ENCODE peak calls at places on chromosomes 2 and 18, in six cellular contexts. I is left ventricle myocardium inferior, J is HFFc6, G is fibroblast of lung, T is cardiac muscle cell, A is lung. Y is an unnamed sample.
A peak's percentile ranks its signal among the peaks of the same experiment; 100 is the strongest.

GRCh38 chr18:28781616-28782362 is 604.9 kb upstream of the CDH2 start:
- DNase-seq in T (no peak), I (no peak), J (no peak), G (no peak), A (no peak), Y (no peak)

GRCh38 chr18:73254564-73254963 is 386.8 kb upstream of the NETO1 start:
- DNase-seq in I (no peak), G (no peak), J (no peak), T (no peak), A (no peak), Y (no peak)

GRCh38 chr18:50594012-50594411 is 34.1 kb downstream of the MAPK4 start:
- DNase-seq in T (no peak), I (no peak), J (no peak), G (no peak), A (no peak), Y (no peak)

GRCh38 chr2:100856732-100857131 is 36.8 kb downstream of the NPAS2 start:
- DNase-seq in T (no peak), I (no peak), G (no peak), J (no peak), A (no peak), Y (no peak)

GRCh38 chr2:101737478-101738240 is 40.2 kb downstream of the MAP4K4 start:
- DNase-seq in G (peak; percentile 47), A (no peak), I (no peak), T (no peak), J (no peak), Y (no peak)

GRCh38 chr2:119028327-119029174 is 86.6 kb downstream of the MARCO start:
- DNase-seq in A (peak; percentile 46), T (peak; percentile 37), J (peak; percentile 32), G (peak; percentile 15), I (no peak), Y (peak; percentile 22)

GRCh38 chr2:9744256-9745004 is 98.8 kb upstream of the TAF1B start:
- DNase-seq in A (no peak), G (no peak), J (no peak), T (no peak), I (no peak), Y (no peak)

GRCh38 chr18:6406910-6407470 is 7.7 kb downstream of the L3MBTL4 start:
- DNase-seq in I (no peak), J (no peak), A (no peak), T (no peak), G (no peak), Y (no peak)

GRCh38 chr2:26300234-26300641 is 45.7 kb upstream of the SELENOI start:
- DNase-seq in J (no peak), G (peak; percentile 52), T (no peak), A (no peak), I (no peak), Y (peak; percentile 16)

GRCh38 chr2:134087371-134087921 is 166.4 kb upstream of the MGAT5 start:
- DNase-seq in T (no peak), G (peak; percentile 59), I (no peak), A (no peak), J (no peak), Y (no peak)

GRCh38 chr2:10326707-10327594 is 24.2 kb downstream of the HPCAL1 start:
- DNase-seq in I (peak; percentile 61), G (no peak), A (no peak), T (no peak), J (no peak), Y (no peak)

GRCh38 chr2:76512421-76512820 is 801.7 kb upstream of the GCFC2 start:
- DNase-seq in T (no peak), A (no peak), G (no peak), J (no peak), I (no peak), Y (no peak)

GRCh38 chr2:200212862-200213425 is 93.5 kb upstream of the SPATS2L start:
- DNase-seq in G (no peak), I (no peak), A (no peak), J (no peak), T (no peak), Y (no peak)

GRCh38 chr2:174008720-174009119 is 43.5 kb upstream of the SP3 start:
- DNase-seq in G (no peak), I (no peak), J (no peak), T (no peak), A (no peak), Y (no peak)

GRCh38 chr2:45992021-45992745 is 305.0 kb upstream of the EPAS1 start:
- DNase-seq in A (peak; percentile 82), T (no peak), J (peak; percentile 65), G (peak; percentile 89), I (no peak), Y (peak; percentile 69)

GRCh38 chr2:121324601-121325000 is 39.6 kb upstream of the TFCP2L1 start:
- DNase-seq in A (no peak), J (no peak), I (no peak), T (no peak), G (no peak), Y (no peak)

GRCh38 chr2:8376603-8377423 is 305.0 kb upstream of the ID2 start:
- DNase-seq in J (no peak), A (no peak), G (peak; percentile 16), I (no peak), T (no peak), Y (no peak)

GRCh38 chr18:24982831-24983230 is 369.1 kb downstream of the ZNF521 start:
- DNase-seq in G (peak; percentile 27), I (no peak), T (no peak), J (peak; percentile 33), A (no peak), Y (no peak)

GRCh38 chr2:69272803-69273471 is 114.1 kb downstream of the GFPT1 start:
- DNase-seq in I (no peak), J (no peak), G (no peak), A (no peak), T (no peak), Y (no peak)
- TF ChIP-seq CTCF in I (peak; percentile 20), J (no peak), G (no peak), A (no peak), T (peak; percentile 19), Y (peak; percentile 34)

GRCh38 chr2:117407746-117408145 is 406.7 kb upstream of the DDX18 start:
- DNase-seq in T (no peak), A (no peak), J (no peak), G (no peak), I (no peak), Y (no peak)

GRCh38 chr2:117409443-117409842 is 405.0 kb upstream of the DDX18 start:
- DNase-seq in A (no peak), I (no peak), J (no peak), G (no peak), T (no peak), Y (no peak)

GRCh38 chr2:117406443-117406842 is 408.0 kb upstream of the DDX18 start:
- DNase-seq in I (no peak), G (no peak), J (no peak), T (no peak), A (no peak), Y (no peak)

GRCh38 chr2:117411983-117412382 is 402.5 kb upstream of the DDX18 start:
- DNase-seq in I (no peak), A (no peak), T (no peak), J (no peak), G (no peak), Y (no peak)
- TF ChIP-seq CTCF in I (no peak), A (no peak), T (no peak), J (no peak), G (no peak), Y (no peak)

GRCh38 chr2:1431886-1432400 is 18.7 kb downstream of the TPO start:
- DNase-seq in J (no peak), G (no peak), A (no peak), T (no peak), I (no peak), Y (no peak)

GRCh38 chr2:1430491-1430890 is 17.2 kb downstream of the TPO start:
- DNase-seq in G (no peak), A (no peak), T (no peak), J (no peak), I (no peak), Y (no peak)

GRCh38 chr2:1427086-1427485 is 13.8 kb downstream of the TPO start:
- DNase-seq in G (no peak), I (no peak), J (no peak), A (no peak), T (no peak), Y (no peak)

GRCh38 chr2:1432726-1433125 is 19.5 kb downstream of the TPO start:
- DNase-seq in T (no peak), G (no peak), J (no peak), A (no peak), I (no peak), Y (no peak)

GRCh38 chr2:1429895-1430294 is 16.6 kb downstream of the TPO start:
- DNase-seq in A (no peak), I (no peak), J (no peak), T (no peak), G (no peak), Y (no peak)
- TF ChIP-seq CTCF in A (no peak), I (no peak), J (no peak), T (no peak), G (no peak), Y (no peak)

DNA sequence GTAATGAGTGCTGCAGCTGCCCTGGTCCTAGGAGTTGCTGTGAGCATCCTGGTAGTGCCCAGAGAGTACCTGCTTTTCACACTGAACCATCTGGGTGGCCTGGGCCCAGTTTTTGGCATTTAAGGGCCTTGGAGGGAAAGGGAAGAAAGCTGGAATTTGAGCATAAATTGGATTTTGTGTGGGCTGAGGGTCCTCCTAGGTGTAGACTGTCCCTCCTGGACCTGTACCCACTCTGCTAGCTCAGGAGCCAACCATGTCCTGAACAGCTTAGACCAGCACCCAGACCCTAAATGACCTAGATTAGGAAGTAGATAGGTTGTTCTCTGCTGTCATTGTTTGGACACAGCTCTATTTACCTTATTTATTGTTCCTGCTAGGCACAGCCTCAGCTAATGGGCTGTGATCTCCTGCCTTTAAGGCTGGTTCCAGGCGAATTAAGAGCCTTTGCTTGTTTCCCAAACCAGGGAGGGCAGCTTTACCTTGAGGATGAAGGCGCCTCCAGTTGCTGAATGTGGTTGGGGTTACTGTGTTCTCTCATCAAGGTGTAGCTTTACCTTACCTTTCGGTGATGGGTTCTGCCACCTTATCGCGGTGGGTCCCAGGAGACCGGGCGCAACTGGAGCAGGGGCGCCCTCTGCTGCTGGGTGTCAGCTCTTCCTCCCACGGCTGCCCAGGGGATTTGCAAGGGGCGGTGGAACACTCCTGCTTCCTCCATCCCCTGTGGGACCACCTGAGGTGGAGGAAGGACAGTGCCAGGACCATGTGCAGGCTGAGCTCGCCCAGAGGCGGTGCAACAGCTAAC is 34.4 kb downstream of the ITGA6 start:
- DNase-seq in T (peak; percentile 73), G (no peak), A (peak; percentile 59), J (no peak), I (peak; percentile 53), Y (no peak)
- TF ChIP-seq CTCF in T (peak; percentile 93), G (peak; percentile 74), A (peak; percentile 73), J (peak; percentile 92), I (peak; percentile 84), Y (peak; percentile 94)

GRCh38 chr2:116094196-116094595 is 1651.8 kb downstream of the DPP10 start:
- DNase-seq in G (no peak), T (peak; percentile 10), I (no peak), A (no peak), J (no peak), Y (no peak)
- TF ChIP-seq CTCF in G (no peak), T (no peak), I (no peak), A (no peak), J (no peak), Y (no peak)

GRCh38 chr2:61433606-61434005 is 37.3 kb downstream of the USP34 start:
- DNase-seq in I (no peak), J (no peak), T (peak; percentile 28), G (no peak), A (no peak), Y (no peak)
- TF ChIP-seq CTCF in I (no peak), J (no peak), T (no peak), G (no peak), A (no peak), Y (no peak)

Y was measured in brain microvascular endothelial cell.